ENCODE peak calls at places on chromosomes 12 and 14, in four cellular contexts. One of them, this sample, is unnamed.
A peak's percentile ranks its signal among the peaks of the same experiment; 100 is the strongest.

GRCh38 chr12:119988440-119988787 is 622 bp upstream of the BICDL1 start:
- DNase-seq in amniotic stem cell: no peak
- DNase-seq in CD8-positive, alpha-beta memory T cell: no peak
- DNase-seq in GM04504: no peak
- DNase-seq in this sample: peak; percentile 55

GRCh38 chr12:12716845-12717585 is at the start of gene CDKN1B:
- DNase-seq in amniotic stem cell: peak; percentile 76
- DNase-seq in CD8-positive, alpha-beta memory T cell: peak; percentile 87
- DNase-seq in GM04504: peak; percentile 88
- DNase-seq in this sample: peak; percentile 75

GRCh38 chr12:101501410-101502045 is 26.4 kb downstream of the SPIC start:
- DNase-seq in GM04504: no peak
- DNase-seq in amniotic stem cell: no peak
- DNase-seq in CD8-positive, alpha-beta memory T cell: no peak
- DNase-seq in this sample: no peak

GRCh38 chr14:56125772-56126411 is 7.7 kb downstream of the PELI2 start:
- DNase-seq in amniotic stem cell: no peak
- DNase-seq in GM04504: no peak
- DNase-seq in CD8-positive, alpha-beta memory T cell: no peak
- DNase-seq in this sample: no peak

GRCh38 chr12:48961801-48962200 is 4.5 kb upstream of the ARF3 start:
- DNase-seq in amniotic stem cell: no peak
- DNase-seq in CD8-positive, alpha-beta memory T cell: no peak
- DNase-seq in GM04504: no peak
- DNase-seq in this sample: no peak

GRCh38 chr12:131194166-131194565 is 240.5 kb downstream of the ADGRD1 start:
- DNase-seq in amniotic stem cell: no peak
- DNase-seq in CD8-positive, alpha-beta memory T cell: no peak
- DNase-seq in GM04504: no peak
- DNase-seq in this sample: no peak

GRCh38 chr14:85475113-85475512 is 54.8 kb upstream of the FLRT2 start:
- DNase-seq in amniotic stem cell: no peak
- DNase-seq in GM04504: peak; percentile 16
- DNase-seq in CD8-positive, alpha-beta memory T cell: no peak
- DNase-seq in this sample: no peak

GRCh38 chr12:103742349-103742784 is 98.7 kb downstream of the NT5DC3 start:
- DNase-seq in GM04504: peak; percentile 20
- DNase-seq in CD8-positive, alpha-beta memory T cell: no peak
- DNase-seq in amniotic stem cell: no peak
- DNase-seq in this sample: no peak

GRCh38 chr12:132562489-132563045 is 47.8 kb downstream of the LRCOL1 start:
- DNase-seq in CD8-positive, alpha-beta memory T cell: no peak
- DNase-seq in amniotic stem cell: no peak
- DNase-seq in GM04504: no peak
- DNase-seq in this sample: no peak

GRCh38 chr12:108856428-108857157 is 790 bp downstream of the SSH1 start:
- DNase-seq in GM04504: peak; percentile 77
- DNase-seq in CD8-positive, alpha-beta memory T cell: peak; percentile 74
- DNase-seq in amniotic stem cell: peak; percentile 49
- DNase-seq in this sample: peak; percentile 50

GRCh38 chr12:130953783-130954543 is at the start of gene ADGRD1:
- DNase-seq in CD8-positive, alpha-beta memory T cell: no peak
- DNase-seq in amniotic stem cell: no peak
- DNase-seq in GM04504: no peak
- DNase-seq in this sample: peak; percentile 74

GRCh38 chr14:58100735-58101368 is 51.2 kb downstream of the ARMH4 start:
- DNase-seq in CD8-positive, alpha-beta memory T cell: no peak
- DNase-seq in amniotic stem cell: peak; percentile 7
- DNase-seq in GM04504: no peak
- DNase-seq in this sample: no peak

GRCh38 chr12:54304187-54304810 is 3.5 kb upstream of the NFE2 start:
- DNase-seq in CD8-positive, alpha-beta memory T cell: peak; percentile 52
- DNase-seq in GM04504: peak; percentile 35
- DNase-seq in amniotic stem cell: no peak
- DNase-seq in this sample: peak; percentile 92

GRCh38 chr12:25458047-25458552 is 95.0 kb downstream of the LMNTD1 start:
- DNase-seq in amniotic stem cell: peak; percentile 99
- DNase-seq in CD8-positive, alpha-beta memory T cell: no peak
- DNase-seq in GM04504: peak; percentile 79
- DNase-seq in this sample: no peak

GRCh38 chr14:104665663-104666522 is 23.5 kb upstream of the INF2 start:
- DNase-seq in CD8-positive, alpha-beta memory T cell: peak; percentile 44
- DNase-seq in GM04504: no peak
- DNase-seq in amniotic stem cell: no peak
- DNase-seq in this sample: no peak

GRCh38 chr14:49497725-49498348 is 88.3 kb downstream of the RPS29 start:
- DNase-seq in CD8-positive, alpha-beta memory T cell: peak; percentile 32
- DNase-seq in GM04504: peak; percentile 28
- DNase-seq in amniotic stem cell: peak; percentile 51
- DNase-seq in this sample: peak; percentile 95

GRCh38 chr14:91839754-91840153 is 27.6 kb downstream of the TC2N start:
- DNase-seq in GM04504: no peak
- DNase-seq in CD8-positive, alpha-beta memory T cell: no peak
- DNase-seq in amniotic stem cell: no peak
- DNase-seq in this sample: no peak

This sample was measured in Kasumi-1.